ENCODE peak calls at places on chromosome 16, in eight cellular contexts. W, J, M, N, S, X, Y and G are unnamed samples.
A peak's percentile ranks its signal among the peaks of the same experiment; 100 is the strongest.

GRCh38 chr16:56742030-56742984 is 12.4 kb downstream of the NUP93 start:
- DNase-seq in W (peak; percentile 40), J (no peak), M (peak; percentile 68), N (no peak), S (no peak), X (no peak), Y (no peak), G (peak; percentile 86)

GRCh38 chr16:397135-397661 is at the start of gene NME4:
- DNase-seq in W (no peak), J (peak; percentile 37), M (no peak), N (no peak), S (no peak), X (peak; percentile 60), Y (peak; percentile 76), G (no peak)

GRCh38 chr16:84806256-84806889 is 13.4 kb upstream of the CRISPLD2 start:
- DNase-seq in W (no peak), J (no peak), M (peak; percentile 78), N (peak; percentile 32), S (no peak), X (no peak), Y (no peak), G (peak; percentile 82)

GRCh38 chr16:1137604-1138003 is 15.3 kb upstream of the CACNA1H start:
- DNase-seq in W (no peak), J (no peak), M (no peak), N (no peak), S (no peak), X (no peak), Y (no peak), G (no peak)

GRCh38 chr16:84739349-84740124 is 39.7 kb downstream of the USP10 start:
- DNase-seq in W (no peak), J (no peak), M (peak; percentile 64), N (no peak), S (no peak), X (no peak), Y (no peak), G (peak; percentile 71)

GRCh38 chr16:72788269-72788809 is 259.6 kb downstream of the ZFHX3 start:
- DNase-seq in W (no peak), J (no peak), M (no peak), N (no peak), S (no peak), X (no peak), Y (no peak), G (no peak)

GRCh38 chr16:85800321-85800669 is 800 bp downstream of the COX4I1 start:
- DNase-seq in W (no peak), J (no peak), M (no peak), N (no peak), S (no peak), X (no peak), Y (peak; percentile 36), G (peak; percentile 6)

GRCh38 chr16:58377932-58378331 is 14.3 kb upstream of the GINS3 start:
- DNase-seq in W (no peak), J (no peak), M (no peak), N (no peak), S (no peak), X (no peak), Y (no peak), G (peak; percentile 54)

GRCh38 chr16:57318240-57318970 is 33.9 kb upstream of the PLLP start:
- DNase-seq in W (no peak), J (no peak), M (no peak), N (no peak), S (peak; percentile 77), X (no peak), Y (peak; percentile 67), G (peak; percentile 35)

GRCh38 chr16:81717662-81718189 is 61.4 kb upstream of the PLCG2 start:
- DNase-seq in W (no peak), J (no peak), M (no peak), N (no peak), S (no peak), X (no peak), Y (no peak), G (no peak)

GRCh38 chr16:66135376-66135775 is 231.1 kb upstream of the CDH5 start:
- DNase-seq in W (no peak), J (no peak), M (no peak), N (no peak), S (no peak), X (no peak), Y (no peak), G (peak; percentile 74)

GRCh38 chr16:76780556-76780955 is 410.4 kb upstream of the MON1B start:
- DNase-seq in W (no peak), J (no peak), M (peak; percentile 28), N (no peak), S (no peak), X (no peak), Y (no peak), G (no peak)

GRCh38 chr16:30660424-30661251 is 2.4 kb downstream of the FBRS start:
- DNase-seq in W (no peak), J (peak; percentile 85), M (no peak), N (no peak), S (no peak), X (peak; percentile 78), Y (no peak), G (no peak)

GRCh38 chr16:82047787-82048186 is 12.7 kb downstream of the HSD17B2 start:
- DNase-seq in W (no peak), J (no peak), M (no peak), N (no peak), S (no peak), X (no peak), Y (no peak), G (no peak)

GRCh38 chr16:55732496-55732895 is 76.7 kb downstream of the SLC6A2 start:
- DNase-seq in W (no peak), J (no peak), M (no peak), N (no peak), S (no peak), X (no peak), Y (no peak), G (no peak)

GRCh38 chr16:68381363-68381724 is 67.0 kb downstream of the SMPD3 start:
- DNase-seq in W (no peak), J (no peak), M (peak; percentile 23), N (no peak), S (no peak), X (no peak), Y (no peak), G (no peak)

GRCh38 chr16:4529085-4530060 is 9.2 kb downstream of the CDIP1 start:
- DNase-seq in W (no peak), J (peak; percentile 76), M (peak; percentile 27), N (no peak), S (no peak), X (no peak), Y (peak; percentile 81), G (peak; percentile 31)

DNA sequence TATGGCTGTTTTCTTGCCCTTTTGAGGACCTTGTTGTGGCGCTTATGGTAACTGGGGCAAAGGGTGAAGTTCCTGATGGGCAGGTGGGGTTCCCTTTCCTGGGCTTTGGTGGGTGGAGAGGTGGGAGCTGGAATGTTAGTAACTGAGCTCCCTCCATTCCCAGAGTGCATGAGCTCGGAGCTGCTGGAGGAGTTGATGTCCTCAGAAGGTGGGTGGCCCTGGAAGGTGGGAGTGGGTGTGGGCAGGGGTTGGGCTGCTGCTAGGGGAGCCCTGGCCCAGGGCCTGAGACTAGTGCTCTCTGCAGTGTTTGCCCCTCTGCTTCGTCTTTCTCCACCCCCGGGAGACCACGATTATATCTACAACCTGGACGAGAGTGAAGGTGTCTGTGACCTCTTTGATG is 1.2 kb upstream of the ELMO3 start:
- DNase-seq in W (no peak), J (no peak), M (no peak), N (no peak), S (no peak), X (no peak), Y (no peak), G (no peak)
- TF ChIP-seq CTCF in W (no peak), J (no peak), M (no peak), N (no peak), S (no peak), X (no peak), Y (no peak), G (no peak)

DNA sequence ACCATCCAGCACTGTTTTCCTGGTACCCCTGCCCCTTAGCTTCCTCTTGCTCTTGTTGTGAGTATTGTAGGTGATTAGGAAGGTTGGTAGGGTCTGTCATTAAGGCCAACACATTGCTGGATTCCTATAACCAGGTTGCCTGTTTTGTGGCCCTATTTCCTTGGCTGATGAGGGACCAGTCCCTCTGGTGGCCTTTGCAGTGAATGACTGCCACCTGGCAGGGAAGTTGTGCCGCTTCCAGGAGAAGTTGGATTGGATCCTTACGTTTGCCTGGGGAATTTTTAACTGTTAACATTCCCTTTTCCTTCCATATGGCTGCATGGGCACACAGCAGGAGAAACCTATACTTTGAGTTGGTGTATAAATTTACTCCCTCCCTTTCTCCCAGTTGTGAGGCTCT is 32.4 kb downstream of the LCMT1 start:
- DNase-seq in W (no peak), J (no peak), M (no peak), N (no peak), S (no peak), X (no peak), Y (peak; percentile 47), G (no peak)
- TF ChIP-seq CTCF in W (no peak), J (peak; percentile 10), M (no peak), N (peak; percentile 59), S (no peak), X (no peak), Y (peak; percentile 46), G (peak; percentile 25)

DNA sequence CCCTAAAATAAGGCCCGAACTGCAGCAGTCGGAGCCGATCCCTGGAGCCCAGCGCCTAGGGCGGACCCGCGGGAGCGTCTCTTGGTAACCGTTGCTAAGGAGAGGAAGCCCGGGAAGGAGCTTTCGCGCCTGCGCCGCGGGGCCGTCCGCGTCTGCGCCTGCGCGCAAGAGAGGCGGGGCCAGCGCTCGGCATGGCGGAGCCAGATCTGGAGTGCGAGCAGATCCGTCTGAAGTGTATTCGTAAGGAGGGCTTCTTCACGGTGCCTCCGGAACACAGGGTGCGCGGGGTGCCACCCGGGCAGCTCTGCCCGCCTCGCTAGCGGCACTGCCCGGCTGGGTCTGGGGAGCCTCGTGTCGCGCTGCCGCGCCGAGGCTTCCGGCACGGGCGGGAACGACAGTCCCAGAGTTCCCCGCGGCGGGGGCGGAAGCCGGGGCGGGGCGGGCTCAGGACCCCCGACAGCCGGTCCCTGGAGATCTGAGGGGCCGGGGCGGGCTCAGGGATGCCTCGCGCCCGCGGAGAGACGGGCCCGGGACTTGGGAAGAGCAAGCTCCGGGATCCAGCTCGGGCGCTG is at the start of gene CDK10:
- DNase-seq in W (peak; percentile 61), J (peak; percentile 74), M (peak; percentile 96), N (peak; percentile 24), S (peak; percentile 92), X (peak; percentile 94), Y (peak; percentile 96), G (peak; percentile 85)
- TF ChIP-seq CTCF in W (no peak), J (no peak), M (no peak), N (no peak), S (no peak), X (no peak), Y (no peak), G (no peak)

GRCh38 chr16:88005148-88005547 is 53.9 kb downstream of the BANP start:
- DNase-seq in W (no peak), J (no peak), M (no peak), N (no peak), S (no peak), X (no peak), Y (peak; percentile 76), G (peak; percentile 6)
- TF ChIP-seq CTCF in W (no peak), J (no peak), M (no peak), N (no peak), S (no peak), X (no peak), Y (peak; percentile 81), G (peak; percentile 21)